ENCODE peak calls at places on chromosomes 2 and 18, in eight cellular contexts. One of them, this sample, is unnamed.

GRCh38 chr2:9984217-9984739 is 32.8 kb downstream of the GRHL1 start:
- DNase-seq in activated naive CD8-positive, alpha-beta T cell treated with anti-CD3 and anti-CD28 coated beads, Interleukin-2, amount 10 ng/mL, durations not matched to agents 7 days and 5 days: no peak
- DNase-seq in lung microvascular endothelial cell: peak; percentile 67
- DNase-seq in M059J: peak; percentile 26
- DNase-seq in activated T-helper 1 cell treated with Interleukin-2 at 50 U/mL for 16 hours: no peak
- DNase-seq in IMR-90: peak; percentile 48
- DNase-seq in tibial artery: no peak
- DNase-seq in mesenteric fat pad: no peak
- DNase-seq in this sample: no peak

GRCh38 chr2:20698916-20699613 is 32.1 kb downstream of the GDF7 start:
- DNase-seq in activated naive CD8-positive, alpha-beta T cell treated with anti-CD3 and anti-CD28 coated beads, Interleukin-2, amount 10 ng/mL, durations not matched to agents 7 days and 5 days: no peak
- DNase-seq in lung microvascular endothelial cell: peak; percentile 57
- DNase-seq in M059J: no peak
- DNase-seq in activated T-helper 1 cell treated with Interleukin-2 at 50 U/mL for 16 hours: no peak
- DNase-seq in IMR-90: no peak
- DNase-seq in tibial artery: no peak
- DNase-seq in mesenteric fat pad: no peak
- DNase-seq in this sample: no peak

GRCh38 chr2:75199428-75200011 is at the start of gene TACR1:
- DNase-seq in activated naive CD8-positive, alpha-beta T cell treated with anti-CD3 and anti-CD28 coated beads, Interleukin-2, amount 10 ng/mL, durations not matched to agents 7 days and 5 days: peak; percentile 66
- DNase-seq in lung microvascular endothelial cell: peak; percentile 53
- DNase-seq in M059J: peak; percentile 63
- DNase-seq in activated T-helper 1 cell treated with Interleukin-2 at 50 U/mL for 16 hours: peak; percentile 7
- DNase-seq in IMR-90: peak; percentile 73
- DNase-seq in tibial artery: peak; percentile 83
- DNase-seq in mesenteric fat pad: no peak
- DNase-seq in this sample: peak; percentile 67

GRCh38 chr2:8653485-8653884 is 28.4 kb upstream of the ID2 start:
- DNase-seq in activated naive CD8-positive, alpha-beta T cell treated with anti-CD3 and anti-CD28 coated beads, Interleukin-2, amount 10 ng/mL, durations not matched to agents 7 days and 5 days: no peak
- DNase-seq in lung microvascular endothelial cell: no peak
- DNase-seq in M059J: no peak
- DNase-seq in activated T-helper 1 cell treated with Interleukin-2 at 50 U/mL for 16 hours: no peak
- DNase-seq in IMR-90: no peak
- DNase-seq in tibial artery: no peak
- DNase-seq in mesenteric fat pad: peak; percentile 67
- DNase-seq in this sample: no peak

GRCh38 chr2:71802556-71802955 is 345.1 kb downstream of the CYP26B1 start:
- DNase-seq in activated naive CD8-positive, alpha-beta T cell treated with anti-CD3 and anti-CD28 coated beads, Interleukin-2, amount 10 ng/mL, durations not matched to agents 7 days and 5 days: no peak
- DNase-seq in lung microvascular endothelial cell: no peak
- DNase-seq in M059J: no peak
- DNase-seq in activated T-helper 1 cell treated with Interleukin-2 at 50 U/mL for 16 hours: no peak
- DNase-seq in IMR-90: no peak
- DNase-seq in tibial artery: peak; percentile 28
- DNase-seq in mesenteric fat pad: peak; percentile 37
- DNase-seq in this sample: no peak

GRCh38 chr2:102508863-102509262 is 35.8 kb downstream of the SLC9A4 start:
- DNase-seq in activated naive CD8-positive, alpha-beta T cell treated with anti-CD3 and anti-CD28 coated beads, Interleukin-2, amount 10 ng/mL, durations not matched to agents 7 days and 5 days: no peak
- DNase-seq in lung microvascular endothelial cell: peak; percentile 4
- DNase-seq in M059J: no peak
- DNase-seq in activated T-helper 1 cell treated with Interleukin-2 at 50 U/mL for 16 hours: no peak
- DNase-seq in IMR-90: no peak
- DNase-seq in tibial artery: no peak
- DNase-seq in mesenteric fat pad: no peak
- DNase-seq in this sample: no peak

GRCh38 chr2:204265701-204266310 is 279.5 kb upstream of the PARD3B start:
- DNase-seq in activated naive CD8-positive, alpha-beta T cell treated with anti-CD3 and anti-CD28 coated beads, Interleukin-2, amount 10 ng/mL, durations not matched to agents 7 days and 5 days: no peak
- DNase-seq in lung microvascular endothelial cell: no peak
- DNase-seq in M059J: no peak
- DNase-seq in activated T-helper 1 cell treated with Interleukin-2 at 50 U/mL for 16 hours: no peak
- DNase-seq in IMR-90: no peak
- DNase-seq in tibial artery: no peak
- DNase-seq in mesenteric fat pad: no peak
- DNase-seq in this sample: no peak

GRCh38 chr2:184444217-184444616 is 154.1 kb upstream of the ZNF804A start:
- DNase-seq in activated naive CD8-positive, alpha-beta T cell treated with anti-CD3 and anti-CD28 coated beads, Interleukin-2, amount 10 ng/mL, durations not matched to agents 7 days and 5 days: no peak
- DNase-seq in lung microvascular endothelial cell: no peak
- DNase-seq in M059J: no peak
- DNase-seq in activated T-helper 1 cell treated with Interleukin-2 at 50 U/mL for 16 hours: no peak
- DNase-seq in IMR-90: no peak
- DNase-seq in tibial artery: no peak
- DNase-seq in mesenteric fat pad: no peak
- DNase-seq in this sample: no peak

GRCh38 chr2:9001229-9001628 is 2.3 kb downstream of the MBOAT2 start:
- DNase-seq in activated naive CD8-positive, alpha-beta T cell treated with anti-CD3 and anti-CD28 coated beads, Interleukin-2, amount 10 ng/mL, durations not matched to agents 7 days and 5 days: no peak
- DNase-seq in lung microvascular endothelial cell: peak; percentile 57
- DNase-seq in M059J: peak; percentile 84
- DNase-seq in activated T-helper 1 cell treated with Interleukin-2 at 50 U/mL for 16 hours: no peak
- DNase-seq in IMR-90: peak; percentile 55
- DNase-seq in tibial artery: no peak
- DNase-seq in mesenteric fat pad: no peak
- DNase-seq in this sample: no peak

GRCh38 chr2:61733563-61733962 is 120.3 kb downstream of the FAM161A start:
- DNase-seq in activated naive CD8-positive, alpha-beta T cell treated with anti-CD3 and anti-CD28 coated beads, Interleukin-2, amount 10 ng/mL, durations not matched to agents 7 days and 5 days: no peak
- DNase-seq in lung microvascular endothelial cell: no peak
- DNase-seq in M059J: peak; percentile 42
- DNase-seq in activated T-helper 1 cell treated with Interleukin-2 at 50 U/mL for 16 hours: no peak
- DNase-seq in IMR-90: peak; percentile 50
- DNase-seq in tibial artery: no peak
- DNase-seq in mesenteric fat pad: no peak
- DNase-seq in this sample: no peak

GRCh38 chr2:54864727-54865126 is 141.3 kb downstream of the EML6 start:
- DNase-seq in activated naive CD8-positive, alpha-beta T cell treated with anti-CD3 and anti-CD28 coated beads, Interleukin-2, amount 10 ng/mL, durations not matched to agents 7 days and 5 days: no peak
- DNase-seq in lung microvascular endothelial cell: no peak
- DNase-seq in M059J: no peak
- DNase-seq in activated T-helper 1 cell treated with Interleukin-2 at 50 U/mL for 16 hours: no peak
- DNase-seq in IMR-90: no peak
- DNase-seq in tibial artery: no peak
- DNase-seq in mesenteric fat pad: no peak
- DNase-seq in this sample: no peak

GRCh38 chr2:119809329-119810038 is 49.8 kb downstream of the PTPN4 start:
- DNase-seq in activated naive CD8-positive, alpha-beta T cell treated with anti-CD3 and anti-CD28 coated beads, Interleukin-2, amount 10 ng/mL, durations not matched to agents 7 days and 5 days: no peak
- DNase-seq in lung microvascular endothelial cell: peak; percentile 85
- DNase-seq in M059J: peak; percentile 9
- DNase-seq in activated T-helper 1 cell treated with Interleukin-2 at 50 U/mL for 16 hours: no peak
- DNase-seq in IMR-90: peak; percentile 89
- DNase-seq in tibial artery: no peak
- DNase-seq in mesenteric fat pad: no peak
- DNase-seq in this sample: no peak

GRCh38 chr2:194223173-194223670 is 1433.8 kb upstream of the SLC39A10 start:
- DNase-seq in activated naive CD8-positive, alpha-beta T cell treated with anti-CD3 and anti-CD28 coated beads, Interleukin-2, amount 10 ng/mL, durations not matched to agents 7 days and 5 days: no peak
- DNase-seq in lung microvascular endothelial cell: no peak
- DNase-seq in M059J: no peak
- DNase-seq in activated T-helper 1 cell treated with Interleukin-2 at 50 U/mL for 16 hours: no peak
- DNase-seq in IMR-90: no peak
- DNase-seq in tibial artery: no peak
- DNase-seq in mesenteric fat pad: no peak
- DNase-seq in this sample: no peak

GRCh38 chr18:614193-614592 is 17.4 kb downstream of the CLUL1 start:
- DNase-seq in activated naive CD8-positive, alpha-beta T cell treated with anti-CD3 and anti-CD28 coated beads, Interleukin-2, amount 10 ng/mL, durations not matched to agents 7 days and 5 days: no peak
- DNase-seq in lung microvascular endothelial cell: no peak
- DNase-seq in M059J: no peak
- DNase-seq in activated T-helper 1 cell treated with Interleukin-2 at 50 U/mL for 16 hours: no peak
- DNase-seq in IMR-90: no peak
- DNase-seq in tibial artery: no peak
- DNase-seq in mesenteric fat pad: no peak
- DNase-seq in this sample: no peak

GRCh38 chr2:36355157-36355889 is at the start of gene CRIM1:
- DNase-seq in activated naive CD8-positive, alpha-beta T cell treated with anti-CD3 and anti-CD28 coated beads, Interleukin-2, amount 10 ng/mL, durations not matched to agents 7 days and 5 days: peak; percentile 71
- DNase-seq in lung microvascular endothelial cell: peak; percentile 95
- DNase-seq in M059J: peak; percentile 84
- DNase-seq in activated T-helper 1 cell treated with Interleukin-2 at 50 U/mL for 16 hours: peak; percentile 26
- DNase-seq in IMR-90: peak; percentile 91
- DNase-seq in tibial artery: peak; percentile 95
- DNase-seq in mesenteric fat pad: peak; percentile 95
- DNase-seq in this sample: peak; percentile 65

This sample was measured in left lobe of liver.